ENCODE peak calls at places on chromosomes 2 and 18, in four cellular contexts. T is HCT116, B is HL-60, N is pancreas. X is an unnamed sample. For H3K27me3, the result is how much of the 10 kb centered on the place peaks cover.

GRCh38 chr2:141911485-141912066 is 219.2 kb downstream of the LRP1B start:
- DNase-seq in T (peak), B (no peak), N (no peak), X (no peak)

GRCh38 chr2:12304494-12305228 is 412.1 kb upstream of the TRIB2 start:
- DNase-seq in T (no peak), B (no peak), N (no peak), X (no peak)

GRCh38 chr2:69113627-69114026 is 100.6 kb downstream of the ANTXR1 start:
- DNase-seq in T (no peak), B (no peak), N (no peak), X (no peak)

GRCh38 chr2:226791487-226792081 is 8.0 kb downstream of the IRS1 start:
- DNase-seq in T (no peak), B (no peak), N (peak), X (peak)

GRCh38 chr18:49032189-49032584 is 81.4 kb upstream of the SMAD7 start:
- DNase-seq in T (no peak), B (no peak), N (no peak), X (no peak)

GRCh38 chr2:162706770-162707169 is 131.8 kb downstream of the KCNH7 start:
- DNase-seq in T (no peak), B (no peak), N (no peak), X (no peak)

GRCh38 chr2:157887946-157888345 is 11.8 kb upstream of the ACVR1 start:
- DNase-seq in T (no peak), B (no peak), N (no peak), X (no peak)

GRCh38 chr2:3117650-3118216 is 259.9 kb downstream of the EIPR1 start:
- DNase-seq in T (no peak), B (no peak), N (no peak), X (no peak)

GRCh38 chr2:203175371-203175770 is 63.4 kb upstream of the CYP20A1 start:
- DNase-seq in T (no peak), B (no peak), N (no peak), X (no peak)

GRCh38 chr2:28082131-28082530 is 191.6 kb downstream of the BABAM2 start:
- DNase-seq in T (no peak), B (no peak), N (no peak), X (no peak)

GRCh38 chr2:10399358-10399757 is 48.8 kb downstream of the ODC1 start:
- DNase-seq in T (no peak), B (no peak), N (no peak), X (no peak)

GRCh38 chr2:111148925-111149324 is 28.2 kb downstream of the BCL2L11 start:
- DNase-seq in T (no peak), B (no peak), N (no peak), X (no peak)

GRCh38 chr2:7882296-7882695 is 799.6 kb upstream of the ID2 start:
- DNase-seq in T (no peak), B (no peak), N (no peak), X (no peak)

GRCh38 chr18:27412551-27412950 is 227.4 kb upstream of the CHST9 start:
- DNase-seq in T (no peak), B (no peak), N (no peak), X (no peak)

GRCh38 chr2:42652086-42652485 is 83.7 kb downstream of the MTA3 start:
- DNase-seq in T (no peak), B (no peak), N (no peak), X (no peak)

GRCh38 chr2:126890962-126891450 is 7.7 kb upstream of the TEX51 start:
- DNase-seq in T (no peak), B (no peak), N (no peak), X (no peak)

GRCh38 chr2:199458017-199458805 is 472 bp upstream of the SATB2 start:
- DNase-seq in T (peak), B (peak), N (no peak), X (no peak)

GRCh38 chr2:135820003-135820618 is 16.9 kb downstream of the LCT start:
- DNase-seq in T (no peak), B (no peak), N (no peak), X (no peak)

GRCh38 chr2:84908948-84909713 is 3.7 kb downstream of the TMSB10 start:
- DNase-seq in T (no peak), B (no peak), N (no peak), X (peak)

GRCh38 chr2:221458588-221458987 is 113.5 kb downstream of the EPHA4 start:
- DNase-seq in T (no peak), B (no peak), N (no peak), X (no peak)

GRCh38 chr2:121049921-121050585 is 234.9 kb downstream of the TFCP2L1 start:
- DNase-seq in T (no peak), B (no peak), N (no peak), X (no peak)

GRCh38 chr2:109660046-109660860 is 46.1 kb downstream of the SOWAHC start:
- DNase-seq in T (no peak), B (no peak), N (no peak), X (no peak)

GRCh38 chr2:236496311-236496710 is 73.3 kb upstream of the ACKR3 start:
- DNase-seq in T (no peak), B (no peak), N (no peak), X (no peak)

GRCh38 chr2:64276417-64277095 is 132.3 kb upstream of the PELI1 start:
- DNase-seq in T (no peak), B (no peak), N (no peak), X (no peak)

GRCh38 chr2:136248242-136248641 is 130.3 kb upstream of the CXCR4 start:
- DNase-seq in T (peak), B (no peak), N (no peak), X (no peak)

GRCh38 chr2:214410918-214411554 is at the start of gene VWC2L:
- DNase-seq in T (peak), B (no peak), N (peak), X (peak)

GRCh38 chr18:13418013-13418710 is 199.6 kb downstream of the LDLRAD4 start:
- DNase-seq in T (no peak), B (no peak), N (no peak), X (no peak)

GRCh38 chr18:2846241-2846637 is 567 bp upstream of the EMILIN2 start:
- DNase-seq in T (no peak), B (no peak), N (peak), X (no peak)

DNA sequence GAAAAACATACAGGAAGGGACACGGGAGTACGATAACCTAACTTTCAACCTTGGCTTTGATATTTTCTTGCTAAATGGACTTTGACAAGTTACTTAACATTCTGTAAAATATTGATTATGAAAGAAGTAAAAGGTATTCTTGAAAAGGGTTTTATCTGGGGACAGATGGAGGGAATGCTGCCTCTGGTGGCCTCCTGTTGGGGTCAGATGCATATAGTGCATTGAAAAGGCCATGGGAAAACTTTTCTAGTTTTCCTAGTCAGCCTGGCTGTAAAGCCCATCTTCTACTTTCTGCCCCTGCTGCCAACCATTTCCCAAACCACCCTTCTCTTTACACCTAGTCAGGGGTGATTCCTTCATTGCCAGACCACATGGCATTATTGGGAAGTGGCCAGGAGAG is 22.2 kb upstream of the MSTN start:
- DNase-seq in T (no peak), B (no peak), N (no peak), X (no peak)
- TF ChIP-seq CTCF in T (no peak), B (no peak), N (no peak), X (no peak)

GRCh38 chr2:96863575-96864342 is 5.9 kb upstream of the ANKRD39 start:
- DNase-seq in T (no peak), B (no peak), N (no peak), X (no peak)
- H3K27ac ChIP-seq in T (no peak), B (no peak), N (no peak), X (no peak)

GRCh38 chr2:174338626-174339570 is 4.1 kb downstream of the SP9 start:
- DNase-seq in T (no peak), B (no peak), N (no peak), X (no peak)
- H3K27me3 ChIP-seq in T (under half), B (half or more), N (under half), X (half or more)

DNA sequence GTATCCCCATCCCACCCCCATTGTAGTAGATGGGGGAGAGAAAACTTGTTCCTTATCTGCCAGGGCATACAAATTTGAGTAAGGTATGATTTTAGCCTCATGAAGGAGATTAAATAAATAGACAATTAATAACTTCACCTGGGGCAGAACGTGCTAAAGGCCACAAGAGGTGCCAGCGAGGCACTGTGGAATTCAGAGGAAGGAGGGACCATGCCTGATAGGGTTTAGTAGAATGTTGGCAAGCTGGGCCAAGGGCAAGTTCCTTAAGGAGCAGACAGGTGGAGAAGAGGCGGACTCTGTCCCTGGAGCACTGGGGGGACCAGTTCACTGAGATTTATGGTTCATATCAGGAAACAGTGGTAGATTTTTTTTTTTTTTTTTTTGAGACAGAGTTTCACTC is 22.5 kb downstream of the STAMBP start:
- DNase-seq in T (peak), B (no peak), N (no peak), X (no peak)
- TF ChIP-seq CTCF in T (peak), B (no peak), N (no peak), X (no peak)

GRCh38 chr18:11849279-11849678 is 1.9 kb upstream of the CHMP1B start:
- DNase-seq in T (no peak), B (no peak), N (no peak), X (peak)
- H3K27ac ChIP-seq in T (no peak), B (no peak), N (no peak), X (peak)

DNA sequence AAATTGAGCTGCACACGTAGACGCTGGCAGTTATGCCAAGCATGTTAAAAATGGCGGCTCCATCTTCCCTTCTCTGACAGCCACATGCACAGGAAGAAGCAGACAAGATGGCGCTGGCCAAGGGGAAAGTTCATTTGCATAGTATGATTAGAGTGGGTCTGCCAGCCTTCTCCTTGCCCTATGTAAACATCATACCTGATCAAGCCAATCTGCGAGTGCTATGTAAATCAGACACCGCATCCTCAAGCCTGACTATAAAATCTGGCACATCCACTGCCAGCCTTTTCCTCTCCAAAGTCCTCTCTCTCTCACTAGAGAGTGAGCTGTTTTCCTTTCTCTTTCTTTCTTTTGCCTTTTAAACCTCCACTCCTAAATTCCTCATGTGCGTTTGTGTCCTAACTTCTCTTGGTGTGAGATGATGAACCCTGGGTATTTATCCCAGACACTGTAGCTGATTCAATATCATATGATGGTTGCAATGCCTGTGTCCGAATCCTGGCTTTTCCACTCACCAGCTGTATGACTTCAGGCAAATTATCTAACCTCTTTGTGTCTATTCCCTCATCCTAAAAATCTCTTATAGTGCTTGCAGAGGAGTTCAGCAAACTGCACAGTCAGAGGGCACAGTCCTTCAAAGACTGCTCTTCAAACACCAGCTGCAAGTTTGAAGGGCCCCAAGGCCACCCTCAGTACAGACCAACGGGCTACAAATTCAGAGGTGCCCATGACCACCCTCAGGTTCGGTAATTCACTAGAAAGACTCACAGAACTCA is 39.3 kb upstream of the ITSN2 start:
- DNase-seq in T (no peak), B (no peak), N (no peak), X (no peak)
- H3K27me3 ChIP-seq in T (under half), B (under half), N (under half), X (under half)

GRCh38 chr2:160407393-160408204 is 86.0 kb downstream of the RBMS1 start:
- DNase-seq in T (no peak), B (peak), N (peak), X (no peak)
- TF ChIP-seq CTCF in T (no peak), B (no peak), N (no peak), X (peak)

DNA sequence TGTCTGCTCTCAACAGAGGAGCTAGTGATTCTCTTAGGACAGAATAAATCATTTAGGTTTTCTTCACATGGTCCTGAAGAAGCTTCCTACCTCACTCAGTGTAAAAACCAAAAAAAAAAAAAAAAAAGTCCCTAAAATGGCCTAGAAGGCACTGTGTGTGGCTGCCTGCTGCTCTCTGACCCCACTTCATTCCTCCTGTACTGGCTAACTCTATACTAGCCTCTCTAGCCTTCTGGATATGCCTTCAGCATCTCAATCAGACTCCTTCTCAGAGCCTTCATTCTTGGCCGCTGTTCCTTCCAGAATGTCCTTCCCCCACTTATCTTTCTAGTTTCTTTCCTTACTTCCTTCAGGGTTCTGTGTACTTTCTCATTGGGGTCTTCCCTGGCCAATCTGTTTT is 82.1 kb downstream of the CERS6 start:
- DNase-seq in T (no peak), B (no peak), N (no peak), X (no peak)
- H3K27ac ChIP-seq in T (no peak), B (no peak), N (no peak), X (no peak)

DNA sequence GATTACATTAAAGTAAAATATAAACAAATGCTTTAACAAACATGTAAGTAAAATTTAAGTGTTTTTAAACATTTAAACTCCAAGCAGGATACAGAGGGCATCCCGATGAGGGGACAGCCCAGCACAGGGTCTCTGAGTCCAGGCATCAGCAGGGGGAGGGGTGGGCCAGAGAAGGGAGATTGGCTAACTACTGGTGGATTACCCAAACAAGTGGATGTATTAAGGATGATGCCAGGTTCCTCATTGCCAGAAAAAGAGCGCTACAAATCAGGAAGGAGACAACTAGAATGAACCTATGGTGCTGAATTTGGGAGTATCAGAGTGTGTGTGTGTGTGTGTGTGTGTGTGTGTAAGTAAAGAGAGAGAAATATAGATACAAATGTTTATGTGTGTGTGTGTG is 162.0 kb upstream of the RMP24 start:
- DNase-seq in T (no peak), B (peak), N (no peak), X (no peak)
- H3K27me3 ChIP-seq in T (under half), B (under half), N (under half), X (under half)

GRCh38 chr2:6845903-6846302 is 19.8 kb downstream of the CMPK2 start:
- DNase-seq in T (no peak), B (no peak), N (no peak), X (no peak)
- TF ChIP-seq CTCF in T (no peak), B (no peak), N (no peak), X (no peak)